ENCODE peak calls at places on chromosomes 6 and 20, in six cellular contexts. K, R, G, V, H and X are unnamed samples.
A peak's percentile ranks its signal among the peaks of the same experiment; 100 is the strongest.

GRCh38 chr20:47318596-47319516 is 37.6 kb downstream of the ZMYND8 start:
- DNase-seq in K (no peak), R (peak; percentile 43), G (peak; percentile 46), V (peak; percentile 62), H (peak; percentile 92), X (no peak)

GRCh38 chr6:43897571-43898302 is 127.7 kb downstream of the VEGFA start:
- DNase-seq in K (no peak), R (no peak), G (no peak), V (no peak), H (no peak), X (no peak)

GRCh38 chr6:41707565-41708200 is 27.7 kb downstream of the TFEB start:
- DNase-seq in K (no peak), R (no peak), G (no peak), V (no peak), H (no peak), X (no peak)

GRCh38 chr6:111657146-111657545 is 51.5 kb upstream of the TRAF3IP2 start:
- DNase-seq in K (no peak), R (no peak), G (no peak), V (peak; percentile 80), H (peak; percentile 66), X (no peak)

GRCh38 chr6:26295691-26296555 is 69.1 kb upstream of the BTN3A2 start:
- DNase-seq in K (no peak), R (no peak), G (no peak), V (peak; percentile 86), H (peak; percentile 67), X (no peak)

GRCh38 chr20:48329676-48330644 is 497.8 kb downstream of the PREX1 start:
- DNase-seq in K (no peak), R (no peak), G (peak; percentile 64), V (peak; percentile 32), H (peak; percentile 26), X (no peak)

GRCh38 chr6:44926556-44926955 is 401.6 kb upstream of the RUNX2 start:
- DNase-seq in K (no peak), R (no peak), G (no peak), V (no peak), H (no peak), X (no peak)

GRCh38 chr6:43970913-43971775 is 156.1 kb downstream of the MRPL14 start:
- DNase-seq in K (no peak), R (no peak), G (no peak), V (no peak), H (peak; percentile 43), X (no peak)

GRCh38 chr6:42403415-42403814 is 48.3 kb downstream of the TRERF1 start:
- DNase-seq in K (no peak), R (no peak), G (no peak), V (no peak), H (no peak), X (no peak)

GRCh38 chr6:167898673-167899311 is 72.1 kb downstream of the AFDN start:
- DNase-seq in K (no peak), R (no peak), G (no peak), V (peak; percentile 43), H (peak; percentile 74), X (no peak)

GRCh38 chr20:35093245-35093884 is 758 bp upstream of the TRPC4AP start:
- DNase-seq in K (no peak), R (no peak), G (no peak), V (no peak), H (peak; percentile 67), X (no peak)

GRCh38 chr6:137316626-137317025 is 97.4 kb upstream of the IFNGR1 start:
- DNase-seq in K (no peak), R (no peak), G (no peak), V (no peak), H (peak; percentile 50), X (no peak)

GRCh38 chr6:12490904-12491571 is 200.9 kb downstream of the EDN1 start:
- DNase-seq in K (no peak), R (no peak), G (no peak), V (no peak), H (peak; percentile 91), X (no peak)

GRCh38 chr6:22147983-22148797 is 148.6 kb downstream of the PRL start:
- DNase-seq in K (no peak), R (no peak), G (no peak), V (peak; percentile 78), H (peak; percentile 72), X (no peak)

GRCh38 chr6:130513770-130514169 is 148.0 kb downstream of the TMEM200A start:
- DNase-seq in K (no peak), R (no peak), G (no peak), V (no peak), H (peak; percentile 47), X (no peak)

DNA sequence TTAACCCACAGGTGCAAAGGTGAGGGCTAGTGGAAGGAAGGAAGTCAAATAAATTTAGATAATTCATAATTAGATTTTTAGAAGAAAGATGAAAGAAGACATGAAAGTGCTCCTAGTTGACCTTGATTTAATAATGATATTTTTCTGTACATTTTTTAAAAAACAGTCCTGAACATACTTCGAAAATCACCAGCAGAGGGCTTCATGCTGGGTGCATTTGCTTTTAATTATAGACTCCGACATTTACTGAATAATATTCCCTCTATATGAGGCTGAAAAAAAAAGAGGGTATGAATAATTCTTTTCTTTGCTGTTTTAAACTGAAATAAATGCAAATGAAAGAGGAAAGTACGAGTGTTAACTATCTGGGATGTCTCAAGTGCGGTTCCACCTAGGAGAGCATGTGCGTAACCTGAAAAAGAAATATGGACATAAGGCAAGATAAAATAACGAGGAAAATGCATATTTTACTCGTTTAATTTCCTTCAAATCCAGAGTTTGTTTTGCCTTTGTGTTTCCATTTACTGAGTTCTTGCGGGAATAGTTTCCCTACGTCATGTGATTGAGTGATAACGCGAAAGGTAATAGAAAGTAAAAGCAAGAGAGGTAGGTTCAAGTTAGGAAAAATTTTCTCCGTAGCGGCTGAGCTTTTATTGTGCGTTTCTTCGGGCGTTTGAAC is 3.1 kb upstream of the TFAP2B start:
- DNase-seq in K (no peak), R (no peak), G (no peak), V (no peak), H (peak; percentile 23), X (no peak)
- TF ChIP-seq CTCF in K (no peak), R (peak; percentile 15), G (no peak), V (peak; percentile 11), H (peak; percentile 40), X (peak; percentile 40)

DNA sequence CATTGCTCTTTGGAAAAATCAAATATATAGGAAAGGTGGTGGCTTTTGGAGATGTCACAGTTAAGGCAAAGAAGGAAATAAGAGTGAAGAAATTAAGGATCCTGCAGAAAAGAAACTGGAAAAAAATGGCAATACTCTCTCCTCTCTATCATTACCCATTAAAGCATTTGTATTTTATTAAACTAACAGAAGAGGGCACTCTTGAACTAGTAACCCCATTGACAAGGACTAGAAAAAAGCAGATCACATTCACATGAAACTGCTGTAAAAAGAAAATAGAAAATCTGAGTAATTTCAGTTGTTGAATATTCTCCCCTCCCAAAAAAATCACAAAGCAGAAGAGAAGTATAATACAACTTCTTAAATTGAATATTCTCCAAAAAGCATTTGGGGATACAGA is 104.1 kb upstream of the SLC35B3 start:
- DNase-seq in K (no peak), R (no peak), G (no peak), V (peak; percentile 28), H (no peak), X (no peak)
- TF ChIP-seq CTCF in K (no peak), R (no peak), G (no peak), V (peak; percentile 54), H (no peak), X (peak; percentile 25)

DNA sequence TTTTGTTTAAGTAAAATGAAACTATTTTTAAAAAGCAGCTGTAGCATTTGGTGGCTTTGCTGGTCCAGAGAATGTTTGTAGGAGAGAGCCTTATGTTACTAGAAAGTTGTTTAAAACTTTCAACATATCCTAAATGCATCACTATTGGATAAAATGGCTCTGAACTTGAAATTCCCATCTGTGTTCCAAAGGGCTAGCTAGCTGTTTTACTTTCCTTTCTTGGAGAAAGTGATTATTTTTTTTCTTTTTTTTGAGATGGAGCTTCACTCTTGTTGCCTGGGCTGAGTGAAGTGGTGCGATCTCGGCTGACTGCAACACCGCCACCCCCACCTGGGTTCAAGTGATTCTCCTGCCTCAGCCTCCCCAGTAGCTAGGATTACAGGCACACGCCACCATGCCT is 2.5 kb downstream of the SYNJ2 start:
- DNase-seq in K (no peak), R (no peak), G (no peak), V (no peak), H (no peak), X (no peak)
- TF ChIP-seq CTCF in K (no peak), R (no peak), G (no peak), V (no peak), H (no peak), X (no peak)

GRCh38 chr20:36956674-36957073 is 5.2 kb upstream of the SAMHD1 start:
- DNase-seq in K (no peak), R (no peak), G (no peak), V (no peak), H (no peak), X (no peak)
- TF ChIP-seq CTCF in K (no peak), R (no peak), G (no peak), V (no peak), H (no peak), X (no peak)

GRCh38 chr6:90231308-90231707 is 65.3 kb downstream of the BACH2 start:
- DNase-seq in K (no peak), R (no peak), G (no peak), V (no peak), H (no peak), X (no peak)
- TF ChIP-seq CTCF in K (no peak), R (no peak), G (no peak), V (no peak), H (no peak), X (no peak)

GRCh38 chr20:45971425-45971674 is 653 bp downstream of the ZNF335 start:
- DNase-seq in K (no peak), R (no peak), G (no peak), V (no peak), H (no peak), X (no peak)

GRCh38 chr20:45971675-45972499 is at the start of gene ZNF335:
- DNase-seq in K (peak; percentile 94), R (peak; percentile 88), G (peak; percentile 94), V (peak; percentile 96), H (peak; percentile 99), X (peak; percentile 92)

GRCh38 chr20:45970646-45971424 is 1.2 kb downstream of the ZNF335 start:
- DNase-seq in K (no peak), R (no peak), G (no peak), V (no peak), H (peak; percentile 35), X (no peak)

GRCh38 chr20:45974896-45975565 is 3.0 kb upstream of the ZNF335 start:
- DNase-seq in K (no peak), R (no peak), G (no peak), V (no peak), H (no peak), X (no peak)

DNA sequence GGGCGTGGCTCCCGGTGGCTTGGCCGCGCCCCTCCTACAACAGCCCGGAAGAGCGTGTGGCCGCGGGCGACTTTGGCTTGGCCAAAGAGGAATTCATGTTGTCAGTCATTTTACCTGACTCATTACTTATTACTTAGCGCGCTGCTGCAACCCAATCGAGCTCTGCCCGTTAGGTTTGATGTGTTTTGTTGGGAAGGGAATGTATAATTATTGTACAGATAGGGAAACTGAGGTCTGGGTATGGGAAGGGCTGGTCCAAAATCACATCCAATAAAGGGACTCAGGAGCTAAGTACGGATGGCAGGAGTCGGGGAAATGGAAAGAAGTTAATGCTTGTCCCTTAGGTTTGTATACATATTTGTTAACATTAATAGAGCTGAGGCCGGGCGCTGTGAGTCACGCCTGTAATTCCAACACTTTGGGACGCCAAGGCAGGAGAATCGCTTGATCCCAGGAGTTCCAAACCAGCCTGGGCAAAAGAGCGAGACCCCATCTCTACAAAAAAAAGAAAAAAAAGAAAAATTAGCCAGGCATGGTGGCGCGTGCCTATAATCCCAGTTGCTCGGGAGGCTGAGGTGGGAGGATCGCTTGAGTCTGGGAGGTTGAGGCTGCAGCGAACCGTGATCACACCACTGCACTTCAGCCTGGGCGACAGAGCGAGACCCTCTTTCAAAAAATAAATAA is 639 bp upstream of the ZNF335 start:
- DNase-seq in K (no peak), R (no peak), G (no peak), V (no peak), H (no peak), X (no peak)
- TF ChIP-seq CTCF in K (no peak), R (no peak), G (no peak), V (no peak), H (no peak), X (no peak)